ENCODE peak calls at places on chromosome 5, in six cellular contexts. U is hypothalamus; L is AML-193; F is stimulated activated CD4-positive, alpha-beta T cell treated with anti-CD3 and anti-CD28 coated beads, Interleukin-12 subunit alpha, Interleukin-12 subunit beta, amount 100 ng/mL, for 4 hours; H is NCI-H1092; V is amniotic stem cell. T is an unnamed sample.

GRCh38 chr5:127517110-127517479 is 345 bp upstream of the PRRC1 start:
- DNase-seq in U (no peak), F (no peak), L (peak; percentile 62), V (no peak), H (no peak), T (no peak)

GRCh38 chr5:1293997-1294838 is 650 bp downstream of the TERT start:
- DNase-seq in V (no peak), F (no peak), U (no peak), H (no peak), L (no peak), T (no peak)

GRCh38 chr5:86101966-86102365 is 515.8 kb upstream of the COX7C start:
- DNase-seq in L (no peak), F (no peak), U (no peak), H (no peak), V (no peak), T (no peak)

GRCh38 chr5:87560528-87560927 is 147.8 kb upstream of the CCNH start:
- DNase-seq in F (no peak), H (no peak), L (no peak), U (no peak), V (no peak), T (no peak)

GRCh38 chr5:116454417-116454927 is 120.2 kb downstream of the SEMA6A start:
- DNase-seq in F (no peak), V (peak; percentile 79), H (no peak), U (no peak), L (peak; percentile 64), T (no peak)

GRCh38 chr5:18281947-18282557 is 647.8 kb downstream of the TAF11L14 start:
- DNase-seq in L (peak; percentile 20), F (no peak), H (peak; percentile 34), V (peak; percentile 4), U (no peak), T (no peak)

GRCh38 chr5:132830436-132831094 is at the start of gene SHROOM1:
- DNase-seq in L (no peak), U (no peak), H (no peak), V (no peak), F (no peak), T (no peak)

GRCh38 chr5:55679556-55679955 is 32.6 kb downstream of the SLC38A9 start:
- DNase-seq in V (no peak), F (no peak), H (no peak), U (no peak), L (no peak), T (no peak)

T was measured in activated T-cell treated with anti-CD3 and anti-CD28 coated beads for 24 hours.